ENCODE peak calls at places on chromosomes 1 and 21, in five cellular contexts. Z, C, Y, V and Q are unnamed samples.

GRCh38 chr1:43705982-43706597 is 1.2 kb upstream of the ST3GAL3 start:
- DNase-seq in Y (peak; percentile 41), C (no peak), V (no peak), Z (peak; percentile 23), Q (no peak)

GRCh38 chr1:230112131-230112701 is 45.2 kb downstream of the GALNT2 start:
- DNase-seq in Z (peak; percentile 68), Y (no peak), C (no peak), V (no peak), Q (no peak)

GRCh38 chr1:85121744-85122143 is 73.4 kb upstream of the MCOLN3 start:
- DNase-seq in C (no peak), Y (peak; percentile 12), Z (no peak), V (no peak), Q (no peak)

GRCh38 chr21:46033410-46034404 is 52.1 kb downstream of the COL6A1 start:
- DNase-seq in Y (no peak), Z (no peak), C (peak; percentile 77), V (no peak), Q (no peak)

GRCh38 chr21:16085436-16085835 is 355.7 kb downstream of the USP25 start:
- DNase-seq in V (no peak), Y (no peak), Z (no peak), C (no peak), Q (no peak)

GRCh38 chr1:200245492-200245891 is 164.3 kb downstream of the ZNF281 start:
- DNase-seq in V (no peak), Y (peak; percentile 64), Z (no peak), C (no peak), Q (peak; percentile 37)

GRCh38 chr1:205748398-205749093 is 1.4 kb downstream of the NUCKS1 start:
- DNase-seq in Z (peak; percentile 51), C (no peak), Y (peak; percentile 50), V (no peak), Q (peak; percentile 54)

GRCh38 chr1:192786617-192787016 is 22.2 kb upstream of the RGS2 start:
- DNase-seq in Y (no peak), V (no peak), Z (no peak), C (no peak), Q (no peak)

GRCh38 chr1:41739061-41739955 is 179.4 kb downstream of the HIVEP3 start:
- DNase-seq in Z (no peak), V (peak; percentile 71), Y (peak; percentile 64), C (peak; percentile 44), Q (peak; percentile 77)

GRCh38 chr1:234961468-234962339 is 166.9 kb downstream of the TOMM20 start:
- DNase-seq in V (no peak), Z (peak; percentile 56), C (no peak), Y (no peak), Q (peak; percentile 80)
- H3K27ac ChIP-seq in V (peak overlapping the region; percentile 87), Z (peak overlapping the region; percentile 97), C (peak overlapping the region; percentile 60), Y (no peak overlapping the region), Q (peak overlapping the region; percentile 100)

GRCh38 chr1:21901986-21902377 is 35.1 kb downstream of the HSPG2 start:
- DNase-seq in V (no peak), C (no peak), Z (no peak), Y (no peak), Q (no peak)

GRCh38 chr1:21901473-21901847 is 35.6 kb downstream of the HSPG2 start:
- DNase-seq in C (no peak), Z (no peak), V (peak; percentile 67), Y (no peak), Q (no peak)

GRCh38 chr1:21899972-21900371 is 37.1 kb downstream of the HSPG2 start:
- DNase-seq in V (peak; percentile 44), Z (no peak), Y (no peak), C (no peak), Q (no peak)

GRCh38 chr1:21902378-21903012 is 34.6 kb downstream of the HSPG2 start:
- DNase-seq in Z (no peak), Y (no peak), V (no peak), C (no peak), Q (no peak)

GRCh38 chr1:21900766-21901472 is 36.2 kb downstream of the HSPG2 start:
- DNase-seq in V (no peak), Z (no peak), C (no peak), Y (no peak), Q (no peak)
- H3K4me3 ChIP-seq in V (no peak overlapping the region), Z (no peak overlapping the region), C (no peak overlapping the region), Y (no peak overlapping the region), Q (no peak overlapping the region)

GRCh38 chr21:25566645-25567044 is 40.6 kb downstream of the MRPL39 start:
- DNase-seq in Y (no peak), Z (no peak), C (no peak), V (no peak), Q (no peak)
- H3K27ac ChIP-seq in Y (no peak overlapping the region), Z (no peak overlapping the region), C (no peak overlapping the region), V (no peak overlapping the region), Q (no peak overlapping the region)

DNA sequence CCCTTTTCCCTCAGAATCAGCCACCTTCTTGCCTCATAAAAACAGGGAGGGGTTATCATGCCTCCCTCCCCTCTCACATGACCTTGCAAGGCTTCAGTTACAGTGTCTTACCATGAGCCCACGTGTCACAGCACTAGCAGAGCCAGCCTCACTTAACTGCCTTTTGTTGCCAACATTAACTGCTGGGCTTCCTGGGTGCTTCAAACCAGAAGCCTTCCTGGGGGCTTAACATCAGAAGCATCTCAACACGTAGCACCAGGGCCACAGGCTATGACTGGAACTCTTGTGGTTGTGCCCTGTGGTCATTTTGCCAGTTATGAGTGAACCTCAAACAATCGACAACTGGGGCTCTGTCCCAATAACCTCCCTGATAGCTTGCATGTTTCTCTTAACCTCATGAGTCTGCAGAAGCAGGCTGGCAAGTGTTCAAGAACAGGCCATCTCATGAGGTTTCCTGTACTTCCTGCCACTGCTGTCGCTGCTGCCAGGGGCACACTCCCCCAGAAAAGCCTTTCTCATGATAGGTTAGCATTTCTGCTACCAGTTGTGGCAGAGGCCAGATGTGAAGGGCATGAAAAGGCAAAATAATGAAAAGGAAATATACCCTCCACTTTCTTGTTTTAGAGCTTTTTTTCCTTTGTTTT is 132.2 kb downstream of the GLUL start:
- DNase-seq in Z (no peak), V (peak; percentile 49), C (peak; percentile 46), Y (peak; percentile 78), Q (no peak)
- H3K4me3 ChIP-seq in Z (no peak overlapping the region), V (no peak overlapping the region), C (no peak overlapping the region), Y (no peak overlapping the region), Q (no peak overlapping the region)

GRCh38 chr1:40399984-40400704 is 26.6 kb downstream of the SMAP2 start:
- DNase-seq in Z (no peak), V (no peak), Y (no peak), C (no peak), Q (no peak)

GRCh38 chr1:40396420-40396819 is 22.9 kb downstream of the SMAP2 start:
- DNase-seq in Y (no peak), C (no peak), Z (peak; percentile 52), V (no peak), Q (no peak)

GRCh38 chr1:40395211-40396175 is 22.0 kb downstream of the SMAP2 start:
- DNase-seq in C (no peak), Z (no peak), Y (no peak), V (no peak), Q (no peak)

GRCh38 chr1:40394456-40395172 is 21.1 kb downstream of the SMAP2 start:
- DNase-seq in C (no peak), V (no peak), Y (no peak), Z (no peak), Q (peak; percentile 51)

DNA sequence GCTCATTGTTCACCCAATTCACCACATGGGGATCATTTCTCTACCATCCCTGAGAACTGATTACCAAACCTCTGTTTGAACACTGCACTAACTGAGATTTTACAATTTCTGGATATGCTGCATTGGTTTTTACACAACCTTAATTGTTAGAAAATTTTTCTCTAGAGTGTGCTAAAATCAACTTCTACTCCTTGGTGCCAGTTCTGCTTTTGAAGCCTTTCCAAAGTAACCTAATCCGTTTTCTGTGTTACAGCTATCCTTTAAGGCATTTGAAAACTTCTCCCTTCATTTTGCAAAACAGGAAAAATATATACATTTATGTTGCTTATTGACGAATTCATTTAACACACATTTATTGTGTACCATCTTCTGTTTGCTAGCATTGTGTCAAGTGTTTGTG is 23.7 kb downstream of the SMAP2 start:
- DNase-seq in C (no peak), V (no peak), Z (no peak), Y (no peak), Q (no peak)
- H3K27ac ChIP-seq in C (no peak overlapping the region), V (peak overlapping the region; percentile 53), Z (peak overlapping the region; percentile 68), Y (no peak overlapping the region), Q (no peak overlapping the region)